ENCODE peak calls at places on chromosome 2, in eight cellular contexts. T is GM23248; O is hepatocyte; Q is A549; H is left ventricle myocardium inferior; X is tibial nerve; W is cardiac muscle cell; E is CD8-positive, alpha-beta T cell. S is an unnamed sample. For H3K9me3, the result is how much of the 10 kb centered on the place peaks cover.

GRCh38 chr2:235577404-235578330 is 83.8 kb downstream of the AGAP1 start:
- DNase-seq in T (peak), O (no peak), Q (no peak), H (peak), X (peak), W (no peak), E (no peak), S (no peak)

GRCh38 chr2:2024751-2025481 is 280.6 kb upstream of the PXDN start:
- DNase-seq in T (no peak), O (no peak), Q (no peak), H (no peak), X (no peak), W (no peak), E (no peak), S (no peak)

GRCh38 chr2:219386532-219387280 is 1.0 kb downstream of the DNPEP start:
- DNase-seq in T (peak), O (no peak), Q (no peak), H (no peak), X (no peak), W (no peak), E (peak), S (no peak)

GRCh38 chr2:127219716-127220090 is 396 bp downstream of the CYP27C1 start:
- DNase-seq in T (peak), O (peak), Q (peak), H (no peak), X (no peak), W (peak), E (no peak), S (no peak)

GRCh38 chr2:37569986-37570688 is 101.3 kb downstream of the CDC42EP3 start:
- DNase-seq in T (peak), O (no peak), Q (no peak), H (no peak), X (no peak), W (no peak), E (no peak), S (no peak)

GRCh38 chr2:120642646-120643045 is 93.0 kb upstream of the GLI2 start:
- DNase-seq in T (no peak), O (no peak), Q (no peak), H (no peak), X (no peak), W (no peak), E (no peak), S (no peak)

GRCh38 chr2:221844966-221845365 is 272.9 kb upstream of the EPHA4 start:
- DNase-seq in T (no peak), O (no peak), Q (no peak), H (no peak), X (no peak), W (no peak), E (no peak), S (no peak)

GRCh38 chr2:217568289-217568985 is 434.4 kb downstream of the TNS1 start:
- DNase-seq in T (peak), O (no peak), Q (no peak), H (no peak), X (no peak), W (no peak), E (no peak), S (no peak)

GRCh38 chr2:64204006-64204632 is 59.9 kb upstream of the PELI1 start:
- DNase-seq in T (peak), O (peak), Q (no peak), H (peak), X (no peak), W (no peak), E (peak), S (peak)

GRCh38 chr2:128395196-128395595 is 76.5 kb upstream of the HS6ST1 start:
- DNase-seq in T (no peak), O (no peak), Q (no peak), H (no peak), X (no peak), W (no peak), E (no peak), S (no peak)

GRCh38 chr2:134406311-134406710 is 152.4 kb downstream of the MGAT5 start:
- DNase-seq in T (no peak), O (no peak), Q (no peak), H (no peak), X (no peak), W (no peak), E (no peak), S (no peak)

GRCh38 chr2:46170611-46171385 is 126.4 kb upstream of the EPAS1 start:
- DNase-seq in T (no peak), O (no peak), Q (no peak), H (no peak), X (no peak), W (no peak), E (no peak), S (no peak)

GRCh38 chr2:97748397-97748796 is 35.0 kb downstream of the ZAP70 start:
- DNase-seq in T (peak), O (peak), Q (peak), H (peak), X (no peak), W (peak), E (peak), S (peak)

GRCh38 chr2:138490673-138491494 is 10.7 kb upstream of the SPOPL start:
- DNase-seq in T (no peak), O (no peak), Q (no peak), H (no peak), X (no peak), W (no peak), E (no peak), S (no peak)

GRCh38 chr2:84077504-84077903 is 381.6 kb downstream of the SUCLG1 start:
- DNase-seq in T (peak), O (peak), Q (no peak), H (no peak), X (no peak), W (peak), E (no peak), S (no peak)

GRCh38 chr2:64987001-64987962 is 1.9 kb upstream of the SLC1A4 start:
- DNase-seq in T (peak), O (no peak), Q (no peak), H (no peak), X (no peak), W (no peak), E (no peak), S (no peak)

GRCh38 chr2:99635710-99636431 is 146.1 kb upstream of the REV1 start:
- DNase-seq in T (peak), O (no peak), Q (no peak), H (peak), X (peak), W (no peak), E (no peak), S (no peak)

GRCh38 chr2:43121915-43122314 is 104.5 kb downstream of the ZFP36L2 start:
- DNase-seq in T (no peak), O (no peak), Q (no peak), H (no peak), X (no peak), W (peak), E (no peak), S (no peak)

GRCh38 chr2:189234991-189235390 is 55.4 kb upstream of the COL5A2 start:
- DNase-seq in T (peak), O (no peak), Q (no peak), H (no peak), X (no peak), W (no peak), E (no peak), S (no peak)

GRCh38 chr2:177772529-177772928 is 300.0 kb downstream of the PDE11A start:
- DNase-seq in T (peak), O (peak), Q (no peak), H (no peak), X (no peak), W (peak), E (no peak), S (no peak)

GRCh38 chr2:30665761-30666306 is 141.4 kb downstream of the CAPN13 start:
- DNase-seq in T (no peak), O (no peak), Q (no peak), H (no peak), X (no peak), W (no peak), E (no peak), S (no peak)

GRCh38 chr2:14634885-14635871 is 2.7 kb downstream of the LRATD1 start:
- DNase-seq in T (peak), O (peak), Q (peak), H (peak), X (peak), W (peak), E (no peak), S (no peak)

GRCh38 chr2:96733931-96734330 is 5.9 kb downstream of the LMAN2L start:
- DNase-seq in T (no peak), O (no peak), Q (no peak), H (no peak), X (no peak), W (no peak), E (no peak), S (no peak)

GRCh38 chr2:750628-751027 is 73.4 kb upstream of the TMEM18 start:
- DNase-seq in T (no peak), O (no peak), Q (no peak), H (no peak), X (no peak), W (no peak), E (no peak), S (no peak)

GRCh38 chr2:16324971-16325612 is 340.5 kb downstream of the CYRIA start:
- DNase-seq in T (no peak), O (peak), Q (no peak), H (no peak), X (no peak), W (no peak), E (no peak), S (no peak)

GRCh38 chr2:16325613-16326510 is 339.8 kb downstream of the CYRIA start:
- DNase-seq in T (no peak), O (no peak), Q (no peak), H (no peak), X (no peak), W (no peak), E (no peak), S (no peak)

GRCh38 chr2:16328521-16329190 is 337.0 kb downstream of the CYRIA start:
- DNase-seq in T (no peak), O (no peak), Q (no peak), H (no peak), X (no peak), W (no peak), E (no peak), S (no peak)

GRCh38 chr2:16327311-16327710 is 338.3 kb downstream of the CYRIA start:
- DNase-seq in T (no peak), O (no peak), Q (no peak), H (no peak), X (no peak), W (no peak), E (no peak), S (no peak)

DNA sequence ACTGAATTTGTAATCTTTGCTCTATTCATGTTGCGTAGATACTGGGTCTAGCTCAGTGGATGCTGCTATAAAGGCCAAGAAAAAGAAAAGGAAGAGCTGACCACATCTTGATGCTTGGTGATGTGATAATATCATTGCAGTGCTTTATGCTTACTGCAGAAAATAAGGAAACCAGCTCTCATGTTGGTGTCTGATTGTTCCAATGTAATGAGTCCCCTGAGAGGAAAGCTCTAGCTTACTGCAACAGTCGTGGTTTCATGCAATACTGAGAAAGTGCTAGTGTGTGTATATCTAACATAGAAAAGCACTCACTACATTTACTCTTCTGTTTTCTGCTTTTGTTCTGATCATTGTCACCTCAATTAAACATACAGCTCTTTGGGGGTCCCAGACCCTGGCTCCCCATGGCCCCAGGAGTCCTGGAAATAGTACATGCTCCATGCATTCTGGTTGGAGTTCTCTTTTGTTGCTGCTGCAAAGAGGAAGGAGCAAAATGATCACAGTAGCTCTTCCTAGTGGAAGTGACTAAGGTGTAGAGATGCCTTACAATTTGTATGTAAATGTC is 338.8 kb downstream of the CYRIA start:
- DNase-seq in T (no peak), O (no peak), Q (no peak), H (no peak), X (no peak), W (no peak), E (no peak), S (no peak)
- H3K9me3 ChIP-seq in T (under half), O (under half), Q (under half), H (under half), X (under half), W (under half), E (under half), S (under half)

DNA sequence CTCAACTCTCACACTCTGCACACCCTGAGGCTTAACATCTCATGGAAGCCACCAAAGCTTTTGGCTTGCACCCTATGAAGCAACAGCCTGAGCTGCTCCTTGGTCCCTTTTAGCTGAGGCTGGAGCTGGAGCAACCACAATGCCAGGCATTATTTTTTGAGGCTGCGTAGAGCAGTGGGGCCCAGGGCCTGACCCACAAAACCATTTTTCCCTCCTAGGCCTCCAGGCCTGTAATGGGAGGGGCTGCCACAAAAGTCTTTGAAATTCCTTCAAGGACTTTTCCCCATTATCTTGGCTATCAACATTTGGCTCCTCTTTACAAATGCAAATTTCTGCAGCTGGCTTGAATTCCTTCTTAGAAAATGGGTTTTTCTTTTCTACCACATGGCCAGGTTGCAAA is 39.8 kb downstream of the CTNNA2 start:
- DNase-seq in T (no peak), O (no peak), Q (no peak), H (no peak), X (no peak), W (no peak), E (no peak), S (no peak)
- H3K9me3 ChIP-seq in T (under half), O (under half), Q (half or more), H (half or more), X (under half), W (under half), E (under half), S (under half)

DNA sequence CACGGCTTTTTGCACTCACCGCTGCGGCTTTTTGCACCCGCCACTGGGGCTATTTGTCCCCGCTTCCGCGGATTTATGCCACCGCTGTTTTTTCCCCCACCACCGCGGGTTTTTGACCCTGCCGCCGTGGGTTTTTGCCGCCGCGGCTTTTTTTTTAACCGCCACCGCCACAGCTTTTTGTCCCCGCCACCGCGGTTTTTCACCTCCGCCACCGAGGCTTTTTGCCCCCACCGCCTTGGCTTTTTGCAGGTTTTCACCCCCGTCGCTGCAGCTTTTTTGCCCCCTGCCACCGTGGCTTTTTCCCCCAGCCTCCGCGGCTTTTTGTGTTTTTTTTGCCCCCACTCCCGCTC is 2796.7 kb upstream of the TEKT4 start:
- DNase-seq in T (no peak), O (no peak), Q (no peak), H (no peak), X (no peak), W (no peak), E (no peak), S (no peak)
- H3K9me3 ChIP-seq in T (under half), O (under half), Q (under half), H (under half), X (under half), W (under half), E (under half), S (under half)

GRCh38 chr2:16211341-16211740 is 271.0 kb downstream of the MYCN start:
- DNase-seq in T (no peak), O (no peak), Q (no peak), H (no peak), X (no peak), W (no peak), E (no peak), S (no peak)
- H3K9me3 ChIP-seq in T (under half), O (under half), Q (under half), H (under half), X (under half), W (under half), E (under half), S (under half)

DNA sequence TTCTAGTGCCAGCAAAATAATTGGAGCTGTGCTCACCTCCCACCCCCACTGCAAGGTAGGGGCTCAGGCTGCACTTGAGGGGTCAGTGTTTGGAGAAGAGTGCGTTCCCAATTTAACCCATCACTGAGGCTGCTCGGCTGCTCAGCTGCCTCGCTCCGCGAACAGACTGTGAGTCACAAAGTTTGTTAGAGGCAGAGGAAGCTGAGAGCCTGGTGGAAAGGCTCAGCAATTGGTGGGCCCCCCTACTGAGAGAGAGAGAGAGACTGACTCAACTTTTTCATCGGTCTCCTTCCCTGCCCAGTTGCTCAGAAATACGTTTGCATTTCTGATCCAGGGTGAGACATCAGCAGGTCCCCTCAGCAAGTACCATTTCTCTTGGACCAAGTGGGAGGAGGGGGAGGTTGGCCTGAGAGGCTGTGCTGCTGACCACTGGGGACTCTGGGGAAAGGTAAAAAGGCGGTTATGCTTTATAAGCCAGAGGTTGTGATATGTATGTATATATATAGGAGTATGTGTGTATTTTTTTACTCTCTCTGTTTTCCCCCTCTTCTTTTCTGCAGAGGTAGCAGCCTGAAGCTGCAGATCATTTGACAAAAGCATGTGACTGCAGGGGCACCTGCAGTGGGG is 1.5 kb downstream of the EFR3B start:
- DNase-seq in T (peak), O (peak), Q (peak), H (no peak), X (no peak), W (peak), E (peak), S (no peak)
- H3K9me3 ChIP-seq in T (under half), O (under half), Q (under half), H (under half), X (under half), W (under half), E (under half), S (under half)

GRCh38 chr2:160091381-160091780 is 29.0 kb upstream of the PLA2R1 start:
- DNase-seq in T (peak), O (no peak), Q (no peak), H (no peak), X (no peak), W (no peak), E (no peak), S (no peak)

GRCh38 chr2:160087854-160088745 is 25.7 kb upstream of the PLA2R1 start:
- DNase-seq in T (peak), O (no peak), Q (peak), H (no peak), X (no peak), W (no peak), E (no peak), S (no peak)

GRCh38 chr2:160085662-160086061 is 23.2 kb upstream of the PLA2R1 start:
- DNase-seq in T (no peak), O (no peak), Q (no peak), H (no peak), X (no peak), W (no peak), E (no peak), S (no peak)
- H3K9me3 ChIP-seq in T (under half), O (under half), Q (under half), H (half or more), X (under half), W (under half), E (under half), S (under half)

GRCh38 chr2:48946444-48947048 is 191.0 kb upstream of the LHCGR start:
- DNase-seq in T (peak), O (peak), Q (peak), H (no peak), X (no peak), W (peak), E (peak), S (peak)
- H3K9me3 ChIP-seq in T (under half), O (under half), Q (under half), H (under half), X (under half), W (under half), E (under half), S (under half)

GRCh38 chr2:95061119-95061512 is 35.6 kb downstream of the MAL start:
- DNase-seq in T (no peak), O (no peak), Q (no peak), H (no peak), X (no peak), W (no peak), E (no peak), S (no peak)

GRCh38 chr2:95062247-95062646 is 36.7 kb downstream of the MAL start:
- DNase-seq in T (no peak), O (no peak), Q (no peak), H (no peak), X (no peak), W (no peak), E (no peak), S (no peak)

GRCh38 chr2:95061601-95062183 is 36.2 kb downstream of the MAL start:
- DNase-seq in T (no peak), O (no peak), Q (no peak), H (no peak), X (no peak), W (no peak), E (no peak), S (no peak)

GRCh38 chr2:95063401-95063958 is 38.0 kb downstream of the MAL start:
- DNase-seq in T (no peak), O (no peak), Q (no peak), H (no peak), X (no peak), W (no peak), E (no peak), S (no peak)

DNA sequence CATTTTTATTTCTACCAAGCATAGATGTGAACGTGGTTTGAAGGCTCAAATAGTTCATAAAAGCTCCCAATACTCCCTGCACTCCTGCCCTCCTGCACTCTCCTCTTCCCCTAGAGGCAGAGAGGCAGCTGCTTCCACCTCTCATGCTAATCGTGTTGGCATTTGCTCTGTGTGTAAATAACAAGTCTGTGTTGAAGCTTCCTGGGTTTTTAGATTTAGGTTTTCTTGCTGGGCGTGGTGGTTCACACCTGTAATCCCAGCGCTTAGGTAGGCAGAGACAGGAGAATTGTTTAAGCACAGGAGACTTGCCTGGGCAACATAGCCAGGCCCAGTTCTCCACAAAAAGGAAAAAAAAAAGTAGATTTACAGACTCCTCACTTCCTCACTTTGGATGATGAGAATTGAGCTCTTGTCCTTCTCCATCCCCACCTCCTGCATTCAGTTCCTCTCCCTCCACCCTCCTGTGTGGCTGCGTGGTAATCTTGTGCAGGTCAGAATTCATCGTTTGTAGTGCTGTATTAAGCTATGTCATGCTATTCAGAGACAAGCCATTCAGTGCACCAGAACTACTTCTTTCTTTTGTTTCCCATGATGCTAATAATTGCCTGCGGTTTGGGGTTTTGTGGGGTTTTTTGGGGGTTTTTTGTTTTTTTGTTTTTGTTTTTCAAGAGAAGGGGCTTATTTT is 37.4 kb downstream of the MAL start:
- DNase-seq in T (no peak), O (no peak), Q (no peak), H (no peak), X (no peak), W (no peak), E (no peak), S (no peak)
- H3K9me3 ChIP-seq in T (under half), O (under half), Q (under half), H (under half), X (under half), W (under half), E (under half), S (under half)

GRCh38 chr2:209933499-209934458 is 68.7 kb upstream of the RPE start:
- DNase-seq in T (peak), O (peak), Q (no peak), H (no peak), X (no peak), W (no peak), E (no peak), S (no peak)

GRCh38 chr2:209929369-209929768 is 73.1 kb upstream of the RPE start:
- DNase-seq in T (no peak), O (no peak), Q (no peak), H (no peak), X (no peak), W (no peak), E (no peak), S (no peak)
- H3K9me3 ChIP-seq in T (under half), O (under half), Q (under half), H (under half), X (under half), W (under half), E (under half), S (under half)